ENCODE peak calls at places on chromosomes 6 and 20, in four cellular contexts. X, P, L and I are unnamed samples.

GRCh38 chr6:139943391-139943790 is 568.9 kb upstream of the CITED2 start:
- DNase-seq in X (no peak), P (no peak), L (no peak), I (peak; percentile 80)

GRCh38 chr6:169654590-169655391 is 47.0 kb downstream of the WDR27 start:
- DNase-seq in X (no peak), P (no peak), L (no peak), I (no peak)

GRCh38 chr6:140344149-140344913 is 969.9 kb upstream of the CITED2 start:
- DNase-seq in X (no peak), P (no peak), L (peak; percentile 16), I (peak; percentile 39)

GRCh38 chr6:24909281-24910216 is 26.2 kb downstream of the RIPOR2 start:
- DNase-seq in X (no peak), P (no peak), L (peak; percentile 36), I (no peak)

GRCh38 chr20:59177266-59178250 is 13.9 kb downstream of the ZNF831 start:
- DNase-seq in X (no peak), P (no peak), L (no peak), I (no peak)

GRCh38 chr6:27672113-27672799 is 199.4 kb upstream of the ZNF184 start:
- DNase-seq in X (peak; percentile 86), P (peak; percentile 90), L (peak; percentile 99), I (peak; percentile 60)

GRCh38 chr20:18157102-18157501 is 19.4 kb downstream of the KAT14 start:
- DNase-seq in X (no peak), P (no peak), L (no peak), I (no peak)

GRCh38 chr20:11907621-11908020 is 10.1 kb upstream of the BTBD3 start:
- DNase-seq in X (no peak), P (no peak), L (no peak), I (no peak)

GRCh38 chr20:1242530-1242929 is 16.7 kb downstream of the RAD21L1 start:
- DNase-seq in X (no peak), P (no peak), L (no peak), I (peak; percentile 91)

GRCh38 chr20:2651772-2652723 is at the start of gene NOP56:
- DNase-seq in X (peak; percentile 62), P (peak; percentile 86), L (peak; percentile 93), I (peak; percentile 92)

GRCh38 chr6:7108964-7109836 is 1.4 kb downstream of the RREB1 start:
- DNase-seq in X (no peak), P (no peak), L (peak; percentile 57), I (peak; percentile 85)

GRCh38 chr6:160510199-160510598 is 153.9 kb downstream of the LPA start:
- DNase-seq in X (no peak), P (no peak), L (no peak), I (peak; percentile 67)

GRCh38 chr20:48298851-48299484 is 513.7 kb upstream of the SULF2 start:
- DNase-seq in X (no peak), P (no peak), L (peak; percentile 88), I (peak; percentile 91)

GRCh38 chr20:44102582-44102981 is 84.4 kb downstream of the JPH2 start:
- DNase-seq in X (no peak), P (no peak), L (no peak), I (no peak)
- H3K4me1 ChIP-seq in X (no peaks in the 10 kb centered on the region), P (no peaks in the 10 kb centered on the region), L (no peaks in the 10 kb centered on the region), I (peaks cover 2% of the 10 kb centered on the region)

GRCh38 chr6:26025894-26026832 is 61.1 kb upstream of the HFE start:
- DNase-seq in X (peak; percentile 93), P (peak; percentile 96), L (peak; percentile 98), I (peak; percentile 98)
- H3K4ac ChIP-seq in X (peak overlapping the region; percentile 76), P (no peak overlapping the region), L (peak overlapping the region; percentile 91), I (no peak overlapping the region)

GRCh38 chr20:50434653-50435396 is 75.4 kb upstream of the PTPN1 start:
- DNase-seq in X (no peak), P (no peak), L (peak; percentile 89), I (peak; percentile 92)

GRCh38 chr20:50435397-50436051 is 74.7 kb upstream of the PTPN1 start:
- DNase-seq in X (no peak), P (no peak), L (no peak), I (no peak)

GRCh38 chr20:50436052-50436656 is 74.0 kb upstream of the PTPN1 start:
- DNase-seq in X (no peak), P (no peak), L (no peak), I (no peak)

GRCh38 chr20:50433001-50433400 is 77.2 kb upstream of the PTPN1 start:
- DNase-seq in X (no peak), P (no peak), L (no peak), I (no peak)

DNA sequence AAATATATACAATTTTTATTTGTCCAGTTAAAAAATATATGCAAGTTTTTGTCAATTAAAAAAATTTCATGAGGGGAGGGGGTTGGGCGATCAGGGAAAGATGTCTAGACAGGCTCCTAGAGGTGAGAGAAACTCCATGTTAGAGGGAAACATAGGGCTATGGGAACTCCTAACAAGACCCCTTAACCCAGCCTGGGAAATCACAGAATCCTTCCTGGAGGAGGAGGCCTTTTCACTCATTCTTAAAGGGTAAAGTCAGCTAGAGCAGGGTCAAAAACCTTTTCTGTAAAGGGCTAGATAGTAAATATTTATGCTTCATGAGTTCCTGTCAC is 75.9 kb upstream of the PTPN1 start:
- DNase-seq in X (no peak), P (no peak), L (no peak), I (no peak)
- H4K8ac ChIP-seq in X (no peak overlapping the region), P (no peak overlapping the region), L (no peak overlapping the region), I (no peak overlapping the region)

DNA sequence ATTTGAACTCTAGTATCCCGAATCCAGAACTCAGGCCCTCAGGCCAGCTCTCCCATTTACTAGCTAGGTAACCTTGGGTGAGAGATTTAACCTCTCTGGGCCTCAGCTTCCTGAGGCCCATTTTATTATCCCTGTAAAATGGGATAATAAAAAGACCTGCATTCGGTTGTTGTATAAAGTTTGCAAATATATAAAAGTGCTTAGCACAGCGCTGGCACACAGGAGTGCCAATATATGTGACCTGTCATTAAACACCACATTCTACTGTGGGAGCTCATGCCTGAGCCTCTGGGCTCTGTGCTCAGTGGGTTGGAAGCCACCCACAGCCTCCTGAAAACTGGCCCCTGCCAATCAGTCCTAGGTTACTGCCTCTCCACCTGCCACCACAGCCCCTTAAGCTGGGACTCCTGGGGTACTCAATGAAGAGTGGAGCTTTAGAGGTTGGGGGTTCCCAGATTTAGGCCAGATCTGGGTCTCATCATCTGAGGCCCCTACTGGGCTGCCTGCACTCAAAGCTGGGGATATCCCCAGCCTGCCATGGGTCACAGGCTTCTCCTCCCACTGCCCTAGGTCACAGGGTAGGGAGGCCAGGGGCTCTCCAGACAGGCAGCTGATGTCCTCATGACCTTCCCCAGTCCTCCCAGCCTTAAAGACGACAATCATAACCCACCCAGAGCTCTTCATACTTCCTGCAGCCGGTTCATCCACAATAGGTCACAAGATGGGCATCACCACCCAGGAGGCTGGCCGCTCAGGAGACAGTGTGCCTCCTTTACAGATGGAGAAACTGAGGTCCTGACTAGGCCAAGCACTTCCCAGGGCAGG is 15.4 kb downstream of the TFEB start:
- DNase-seq in X (no peak), P (no peak), L (no peak), I (no peak)
- H3K4me1 ChIP-seq in X (no peaks in the 10 kb centered on the region), P (no peaks in the 10 kb centered on the region), L (peaks cover 6% of the 10 kb centered on the region), I (peaks cover 55% of the 10 kb centered on the region)

GRCh38 chr6:166595949-166596348 is 9.5 kb upstream of the RAMACL start:
- DNase-seq in X (no peak), P (no peak), L (no peak), I (no peak)
- H3K4ac ChIP-seq in X (no peak overlapping the region), P (no peak overlapping the region), L (no peak overlapping the region), I (no peak overlapping the region)

GRCh38 chr6:44063561-44064059 is 63.6 kb downstream of the MRPL14 start:
- DNase-seq in X (no peak), P (no peak), L (no peak), I (no peak)
- H4K8ac ChIP-seq in X (no peak overlapping the region), P (no peak overlapping the region), L (no peak overlapping the region), I (peak overlapping the region; percentile 8)

GRCh38 chr6:31663087-31663960 is 1.5 kb downstream of the GPANK1 start:
- DNase-seq in X (no peak), P (no peak), L (no peak), I (peak; percentile 54)
- H3K4me1 ChIP-seq in X (no peaks in the 10 kb centered on the region), P (no peaks in the 10 kb centered on the region), L (peaks cover 11% of the 10 kb centered on the region), I (peaks cover 36% of the 10 kb centered on the region)

GRCh38 chr6:14867807-14868206 is 378.1 kb upstream of the JARID2 start:
- DNase-seq in X (no peak), P (no peak), L (no peak), I (no peak)
- H3K4ac ChIP-seq in X (no peak overlapping the region), P (no peak overlapping the region), L (peak overlapping the region; percentile 56), I (no peak overlapping the region)